ENCODE peak calls at places on chromosomes 16 and 17, in six cellular contexts. D, W, M, J, H and V are unnamed samples.

GRCh38 chr17:78154903-78155811 is 9.0 kb downstream of the C17orf99 start:
- DNase-seq in D (no peak), M (no peak), W (no peak), H (peak), J (no peak), V (no peak)

GRCh38 chr17:31320231-31320630 is 1.2 kb downstream of the EVI2A start:
- DNase-seq in W (no peak), J (no peak), H (no peak), M (no peak), D (no peak), V (no peak)

GRCh38 chr16:48860341-48860740 is 250.4 kb upstream of the N4BP1 start:
- DNase-seq in J (no peak), H (no peak), M (no peak), W (no peak), D (no peak), V (no peak)

GRCh38 chr16:27465483-27465879 is 63.5 kb downstream of the IL21R start:
- DNase-seq in H (no peak), W (no peak), J (no peak), D (no peak), M (no peak), V (no peak)

GRCh38 chr17:61294777-61295176 is 104.9 kb upstream of the TBX2 start:
- DNase-seq in J (peak), H (no peak), M (no peak), W (no peak), D (no peak), V (no peak)

GRCh38 chr16:86771506-86772230 is 193.3 kb downstream of the FOXL1 start:
- DNase-seq in D (no peak), M (no peak), W (no peak), J (no peak), H (no peak), V (no peak)

GRCh38 chr17:16924701-16925440 is 47.0 kb downstream of the TNFRSF13B start:
- DNase-seq in J (no peak), H (no peak), D (no peak), M (no peak), W (no peak), V (no peak)

GRCh38 chr17:59699786-59700185 is 7.4 kb downstream of the PTRH2 start:
- DNase-seq in D (no peak), M (no peak), H (no peak), J (no peak), W (no peak), V (no peak)

GRCh38 chr16:85750021-85750826 is 672 bp downstream of the C16orf74 start:
- DNase-seq in H (no peak), J (no peak), M (peak), W (no peak), D (no peak), V (peak)

GRCh38 chr17:37530420-37530819 is 40.7 kb downstream of the DUSP14 start:
- DNase-seq in H (no peak), W (no peak), M (no peak), J (no peak), D (no peak), V (no peak)

GRCh38 chr17:77471984-77472836 is 331.4 kb downstream of the SEC14L1 start:
- DNase-seq in M (peak), W (no peak), H (no peak), J (no peak), D (no peak), V (no peak)

GRCh38 chr17:57607553-57608120 is 137.5 kb downstream of the CCDC182 start:
- DNase-seq in M (no peak), D (no peak), J (no peak), W (no peak), H (no peak), V (no peak)

GRCh38 chr16:25093208-25094061 is 18.1 kb upstream of the LCMT1 start:
- DNase-seq in W (no peak), D (no peak), J (no peak), M (no peak), H (no peak), V (no peak)

GRCh38 chr16:89322381-89323119 is 105.0 kb downstream of the ZNF778 start:
- DNase-seq in H (no peak), W (peak), J (no peak), M (peak), D (no peak), V (peak)

GRCh38 chr17:28908640-28909098 is 5.8 kb upstream of the DHRS13 start:
- DNase-seq in J (no peak), W (peak), M (no peak), H (no peak), D (no peak), V (no peak)

GRCh38 chr16:87851141-87851587 is 18.1 kb downstream of the SLC7A5 start:
- DNase-seq in M (no peak), H (no peak), D (no peak), J (no peak), W (no peak), V (no peak)

GRCh38 chr16:70676571-70677498 is 9.0 kb downstream of the MTSS2 start:
- DNase-seq in H (no peak), M (peak), W (no peak), D (no peak), J (no peak), V (no peak)

GRCh38 chr16:4477966-4478365 is 1.8 kb downstream of the HMOX2 start:
- DNase-seq in W (no peak), J (peak), H (no peak), D (no peak), M (peak), V (peak)

GRCh38 chr17:859461-860195 is 77.5 kb downstream of the MRM3 start:
- DNase-seq in D (no peak), H (no peak), J (no peak), W (no peak), M (no peak), V (no peak)

GRCh38 chr17:58052951-58053715 is 30.1 kb upstream of the DYNLL2 start:
- DNase-seq in M (no peak), W (no peak), D (no peak), H (no peak), J (no peak), V (no peak)

GRCh38 chr17:9897569-9897968 is 7.5 kb downstream of the RCVRN start:
- DNase-seq in J (no peak), W (no peak), M (no peak), D (no peak), H (no peak), V (no peak)

GRCh38 chr17:60464343-60464742 is 42.1 kb downstream of the CHCT1 start:
- DNase-seq in J (no peak), D (no peak), H (no peak), W (no peak), M (no peak), V (no peak)

GRCh38 chr16:73794936-73795335 is 501.7 kb upstream of the PSMD7 start:
- DNase-seq in D (no peak), M (no peak), H (no peak), J (no peak), W (no peak), V (no peak)

GRCh38 chr17:71494456-71494855 is 626.4 kb upstream of the SOX9 start:
- DNase-seq in J (no peak), M (no peak), H (no peak), W (no peak), D (no peak), V (no peak)

GRCh38 chr17:61144137-61144536 is 255.5 kb upstream of the TBX2 start:
- DNase-seq in M (no peak), D (no peak), H (no peak), W (no peak), J (no peak), V (no peak)

GRCh38 chr16:83714286-83714685 is 93.5 kb upstream of the HSBP1 start:
- DNase-seq in H (no peak), D (no peak), W (no peak), J (no peak), M (no peak), V (peak)

GRCh38 chr17:18028114-18028513 is 10.9 kb downstream of the ATPAF2 start:
- DNase-seq in M (no peak), W (no peak), J (no peak), H (no peak), D (no peak), V (no peak)

GRCh38 chr17:73795730-73796129 is 151.5 kb upstream of the SDK2 start:
- DNase-seq in J (no peak), H (no peak), W (peak), D (no peak), M (no peak), V (no peak)

GRCh38 chr16:68022278-68022727 is 729 bp downstream of the DDX28 start:
- DNase-seq in M (no peak), W (no peak), J (no peak), D (no peak), H (no peak), V (no peak)

GRCh38 chr16:75376475-75376907 is 56.8 kb downstream of the CFDP1 start:
- DNase-seq in M (no peak), D (no peak), H (no peak), J (no peak), W (no peak), V (no peak)

GRCh38 chr16:57194512-57194911 is 8.4 kb downstream of the RSPRY1 start:
- DNase-seq in D (no peak), W (peak), H (no peak), J (peak), M (peak), V (no peak)

GRCh38 chr17:39938140-39938869 is 10.8 kb downstream of the LRRC3C start:
- DNase-seq in D (no peak), J (no peak), W (peak), M (no peak), H (peak), V (no peak)

GRCh38 chr17:29180051-29180787 is at the start of gene MYO18A:
- DNase-seq in M (peak), J (no peak), H (no peak), D (peak), W (peak), V (peak)

GRCh38 chr17:73419896-73420295 is 108.1 kb upstream of the CDC42EP4 start:
- DNase-seq in H (no peak), J (no peak), D (no peak), W (no peak), M (no peak), V (no peak)

GRCh38 chr17:17648762-17649161 is 32.5 kb upstream of the RAI1 start:
- DNase-seq in D (no peak), M (no peak), W (no peak), J (no peak), H (no peak), V (no peak)

GRCh38 chr16:75354170-75354569 is 79.1 kb downstream of the CFDP1 start:
- DNase-seq in M (no peak), J (no peak), H (no peak), W (no peak), D (no peak), V (no peak)

GRCh38 chr17:42110301-42111264 is 1.9 kb downstream of the DHX58 start:
- DNase-seq in M (no peak), D (no peak), J (no peak), H (no peak), W (no peak), V (no peak)

GRCh38 chr17:42113293-42114069 is 967 bp upstream of the DHX58 start:
- DNase-seq in D (no peak), M (no peak), W (no peak), H (no peak), J (no peak), V (no peak)

GRCh38 chr17:42111265-42111636 is 1.3 kb downstream of the DHX58 start:
- DNase-seq in M (peak), H (no peak), J (no peak), W (no peak), D (no peak), V (no peak)

GRCh38 chr17:42112552-42113176 is at the start of gene DHX58:
- DNase-seq in M (no peak), H (peak), W (peak), D (no peak), J (no peak), V (peak)

GRCh38 chr17:42111901-42112551 is 488 bp downstream of the DHX58 start:
- DNase-seq in W (no peak), D (no peak), J (no peak), H (no peak), M (no peak), V (peak)
- TF ChIP-seq JUND in W (no peak), D (no peak), J (no peak), H (no peak), M (no peak), V (no peak)

GRCh38 chr17:55644346-55644745 is 78.3 kb downstream of the TMEM100 start:
- DNase-seq in D (no peak), W (no peak), H (no peak), M (no peak), J (no peak), V (no peak)

GRCh38 chr17:55642741-55643140 is 79.9 kb downstream of the TMEM100 start:
- DNase-seq in W (no peak), M (no peak), H (no peak), J (no peak), D (no peak), V (no peak)

GRCh38 chr17:55639096-55639495 is 83.6 kb downstream of the TMEM100 start:
- DNase-seq in W (no peak), H (no peak), M (no peak), J (no peak), D (no peak), V (no peak)

GRCh38 chr17:55645361-55645760 is 77.3 kb downstream of the TMEM100 start:
- DNase-seq in H (no peak), M (no peak), D (no peak), W (no peak), J (no peak), V (no peak)

DNA sequence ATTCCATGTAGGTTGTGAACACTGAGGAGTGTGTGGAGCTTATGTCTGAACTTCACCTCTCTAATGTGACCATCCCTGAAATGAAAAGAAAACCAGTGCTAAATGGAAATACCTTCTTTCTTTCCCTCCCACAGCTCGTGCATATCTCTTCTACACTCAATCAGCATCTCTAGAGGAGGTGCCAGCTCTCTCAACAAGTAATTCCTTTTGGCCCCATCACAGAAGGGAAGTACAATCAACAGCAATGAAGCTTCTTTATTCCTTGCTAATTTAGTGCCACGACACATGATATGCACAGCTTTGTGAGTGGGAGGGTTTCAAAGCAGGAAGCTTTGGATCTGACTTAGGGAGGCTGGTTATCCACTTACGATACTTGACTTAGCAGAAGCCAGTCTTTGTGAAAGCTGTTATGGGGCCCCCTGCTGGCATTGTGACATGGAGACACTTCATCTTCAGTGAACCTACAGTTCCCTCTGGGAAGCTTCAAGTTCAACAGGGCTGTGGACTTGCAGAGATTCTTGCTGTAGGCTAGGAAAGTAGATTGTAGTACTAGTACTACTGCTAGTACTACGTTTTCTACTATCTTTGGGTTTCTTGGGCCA is 81.0 kb downstream of the TMEM100 start:
- DNase-seq in J (peak), H (no peak), M (peak), D (peak), W (peak), V (no peak)
- TF ChIP-seq JUND in J (no peak), H (no peak), M (no peak), D (no peak), W (no peak), V (no peak)

GRCh38 chr17:44213403-44214229 is 5.9 kb downstream of the UBTF start:
- DNase-seq in H (no peak), J (no peak), W (no peak), M (no peak), D (no peak), V (no peak)
- TF ChIP-seq JUND in H (no peak), J (no peak), W (no peak), M (no peak), D (no peak), V (no peak)

GRCh38 chr16:10551881-10552280 is 28.5 kb downstream of the EMP2 start:
- DNase-seq in J (no peak), M (no peak), D (no peak), W (no peak), H (no peak), V (no peak)

GRCh38 chr16:10554569-10554968 is 25.8 kb downstream of the EMP2 start:
- DNase-seq in H (peak), J (no peak), M (no peak), D (no peak), W (no peak), V (no peak)

GRCh38 chr16:10552281-10552680 is 28.1 kb downstream of the EMP2 start:
- DNase-seq in J (no peak), M (no peak), W (no peak), H (no peak), D (no peak), V (no peak)

GRCh38 chr16:10556240-10556639 is 24.2 kb downstream of the EMP2 start:
- DNase-seq in W (no peak), D (no peak), J (no peak), M (no peak), H (no peak), V (no peak)

DNA sequence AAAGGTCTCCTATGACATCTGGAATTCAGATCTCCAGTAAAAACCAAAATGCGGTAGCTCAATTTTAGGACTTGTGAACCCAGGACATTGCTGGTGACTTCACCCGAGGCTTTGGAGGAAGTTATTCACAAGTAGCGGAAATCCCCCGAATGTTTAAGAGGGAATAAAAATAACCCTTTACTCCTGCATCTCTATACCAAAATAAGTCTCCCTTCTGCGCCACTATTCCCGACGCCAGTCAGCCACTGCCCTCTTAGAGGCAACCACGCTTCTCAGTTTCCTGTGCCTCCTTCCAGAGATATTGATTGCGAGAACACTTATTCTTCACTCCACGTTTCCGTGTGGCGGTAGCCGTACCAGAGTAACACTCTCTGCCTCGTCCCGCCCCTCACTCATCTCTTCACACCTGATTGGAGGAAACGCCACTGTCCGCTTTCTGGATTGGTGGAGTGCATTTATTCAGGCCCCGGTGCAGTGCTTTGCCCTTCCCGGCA is 27.4 kb downstream of the EMP2 start:
- DNase-seq in W (no peak), D (no peak), M (peak), J (no peak), H (peak), V (no peak)
- TF ChIP-seq JUND in W (no peak), D (no peak), M (no peak), J (no peak), H (no peak), V (no peak)

GRCh38 chr17:76146053-76146875 is 5.2 kb upstream of the FOXJ1 start:
- DNase-seq in W (no peak), D (no peak), H (no peak), J (no peak), M (no peak), V (no peak)

GRCh38 chr17:76142044-76143041 is 1.3 kb upstream of the FOXJ1 start:
- DNase-seq in W (no peak), M (peak), J (no peak), D (no peak), H (no peak), V (no peak)

GRCh38 chr17:76147211-76148014 is 6.4 kb upstream of the FOXJ1 start:
- DNase-seq in M (peak), D (no peak), W (peak), H (no peak), J (peak), V (peak)

GRCh38 chr17:76148015-76148326 is 6.9 kb upstream of the FOXJ1 start:
- DNase-seq in J (no peak), D (no peak), W (no peak), M (no peak), H (no peak), V (no peak)

DNA sequence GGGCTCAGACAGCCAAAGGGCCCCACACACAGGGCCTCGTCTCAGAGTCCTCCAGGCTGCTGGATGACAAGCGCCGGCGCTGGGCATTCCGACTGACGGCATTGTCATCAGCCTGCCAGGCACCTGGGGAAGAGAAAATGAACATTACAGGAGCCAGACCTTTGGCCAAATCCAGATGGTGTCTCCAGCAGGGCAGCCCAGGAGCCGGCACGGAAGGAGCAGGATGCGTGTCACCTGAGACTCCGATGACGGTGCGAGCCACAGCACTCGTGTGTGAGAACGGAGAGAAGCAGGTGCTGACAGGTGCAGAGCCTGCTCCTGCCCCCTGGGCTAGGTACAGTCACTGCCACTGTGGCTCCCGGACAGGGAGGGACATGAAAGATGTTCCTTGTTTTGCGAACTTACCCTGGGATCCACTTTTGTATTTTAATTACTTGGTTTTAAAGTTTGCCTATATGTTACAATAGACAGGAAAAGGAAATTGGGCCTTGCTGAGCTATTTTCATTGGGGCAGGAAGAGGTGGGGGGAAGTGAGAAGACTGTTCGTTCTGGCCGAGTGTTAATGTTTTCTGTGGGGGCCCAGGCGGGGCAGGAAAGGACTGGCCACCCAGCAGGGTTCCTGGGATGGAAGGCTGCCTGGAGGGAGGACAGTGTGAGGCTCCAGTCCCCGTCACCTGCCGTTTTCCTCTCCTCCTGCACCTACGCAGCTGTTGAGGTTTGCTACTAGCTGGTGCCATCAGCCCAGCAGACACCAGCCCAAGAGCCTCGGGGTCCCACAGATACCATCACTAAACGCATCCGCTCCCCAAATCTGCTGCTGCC is 4.4 kb upstream of the FOXJ1 start:
- DNase-seq in M (no peak), W (no peak), H (peak), D (no peak), J (no peak), V (no peak)
- TF ChIP-seq JUND in M (no peak), W (no peak), H (no peak), D (no peak), J (no peak), V (no peak)

DNA sequence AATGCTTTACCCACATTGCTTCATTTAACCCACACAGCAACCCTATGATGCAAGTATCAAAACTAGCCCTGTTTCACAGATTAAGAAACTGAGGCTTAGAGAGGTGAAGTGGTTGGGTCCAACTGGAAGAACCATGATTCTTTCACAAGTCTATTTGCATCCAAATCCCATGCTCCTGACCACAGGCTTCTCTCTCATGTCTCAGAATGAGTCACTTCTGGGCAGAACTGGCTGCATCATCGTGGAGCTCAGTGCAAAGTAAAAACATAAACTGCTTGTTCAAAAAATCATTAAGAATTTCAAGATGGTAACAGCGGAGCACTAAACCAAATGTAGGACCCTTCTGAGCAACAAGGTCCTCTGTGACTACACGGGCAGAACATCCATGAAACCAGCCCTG is 20.2 kb upstream of the CES1 start:
- DNase-seq in H (no peak), M (no peak), W (no peak), D (no peak), J (no peak), V (no peak)
- TF ChIP-seq JUND in H (no peak), M (no peak), W (no peak), D (no peak), J (no peak), V (no peak)